ENCODE peak calls at places on chromosomes 3 and 15, in four cellular contexts. One of them, this sample, is unnamed.

GRCh38 chr3:38264779-38265178 is 833 bp upstream of the SLC22A13 start:
- DNase-seq in colonic mucosa: no peak
- DNase-seq in H7: peak
- DNase-seq in astrocyte of the spinal cord: no peak
- DNase-seq in this sample: no peak

GRCh38 chr3:175144368-175144767 is 285.2 kb downstream of the NAALADL2 start:
- DNase-seq in colonic mucosa: no peak
- DNase-seq in H7: no peak
- DNase-seq in astrocyte of the spinal cord: no peak
- DNase-seq in this sample: no peak

GRCh38 chr3:51588724-51589123 is 50.2 kb downstream of the RAD54L2 start:
- DNase-seq in astrocyte of the spinal cord: no peak
- DNase-seq in H7: no peak
- DNase-seq in colonic mucosa: no peak
- DNase-seq in this sample: no peak

GRCh38 chr3:104908761-104909160 is 457.9 kb upstream of the ALCAM start:
- DNase-seq in H7: peak
- DNase-seq in colonic mucosa: no peak
- DNase-seq in astrocyte of the spinal cord: peak
- DNase-seq in this sample: no peak

GRCh38 chr3:141544697-141545096 is 57.9 kb downstream of the RASA2 start:
- DNase-seq in astrocyte of the spinal cord: no peak
- DNase-seq in H7: no peak
- DNase-seq in colonic mucosa: peak
- DNase-seq in this sample: no peak

GRCh38 chr3:87979527-87979926 is 79.3 kb downstream of the CGGBP1 start:
- DNase-seq in colonic mucosa: no peak
- DNase-seq in H7: no peak
- DNase-seq in astrocyte of the spinal cord: no peak
- DNase-seq in this sample: no peak

GRCh38 chr3:12644297-12644937 is 19.5 kb downstream of the RAF1 start:
- DNase-seq in colonic mucosa: no peak
- DNase-seq in H7: no peak
- DNase-seq in astrocyte of the spinal cord: peak
- DNase-seq in this sample: peak

GRCh38 chr3:197841789-197842188 is 50.7 kb downstream of the LRCH3 start:
- DNase-seq in colonic mucosa: no peak
- DNase-seq in H7: no peak
- DNase-seq in astrocyte of the spinal cord: no peak
- DNase-seq in this sample: no peak

GRCh38 chr15:91942676-91943417 is 89.3 kb downstream of the SLCO3A1 start:
- DNase-seq in H7: no peak
- DNase-seq in colonic mucosa: peak
- DNase-seq in astrocyte of the spinal cord: peak
- DNase-seq in this sample: peak

GRCh38 chr15:96093063-96093462 is 237.4 kb upstream of the NR2F2 start:
- DNase-seq in colonic mucosa: no peak
- DNase-seq in H7: no peak
- DNase-seq in astrocyte of the spinal cord: no peak
- DNase-seq in this sample: no peak

GRCh38 chr3:124620600-124621063 is 109.6 kb upstream of the UMPS start:
- DNase-seq in H7: peak
- DNase-seq in astrocyte of the spinal cord: no peak
- DNase-seq in colonic mucosa: peak
- DNase-seq in this sample: no peak

GRCh38 chr3:81173514-81173913 is 587.9 kb downstream of the GBE1 start:
- DNase-seq in colonic mucosa: no peak
- DNase-seq in H7: peak
- DNase-seq in astrocyte of the spinal cord: no peak
- DNase-seq in this sample: no peak

GRCh38 chr3:42728668-42729364 is 26.2 kb upstream of the HHATL start:
- DNase-seq in astrocyte of the spinal cord: no peak
- DNase-seq in H7: no peak
- DNase-seq in colonic mucosa: no peak
- DNase-seq in this sample: no peak

GRCh38 chr3:194330160-194330559 is 21.0 kb downstream of the CPN2 start:
- DNase-seq in H7: peak
- DNase-seq in astrocyte of the spinal cord: no peak
- DNase-seq in colonic mucosa: no peak
- DNase-seq in this sample: no peak

GRCh38 chr3:143699351-143699750 is 148.9 kb downstream of the SLC9A9 start:
- DNase-seq in H7: no peak
- DNase-seq in colonic mucosa: no peak
- DNase-seq in astrocyte of the spinal cord: no peak
- DNase-seq in this sample: no peak

GRCh38 chr3:89113887-89114840 is 6.7 kb downstream of the EPHA3 start:
- DNase-seq in colonic mucosa: peak
- DNase-seq in H7: peak
- DNase-seq in astrocyte of the spinal cord: peak
- DNase-seq in this sample: no peak

GRCh38 chr15:84915011-84915958 is 30.8 kb downstream of the SLC28A1 start:
- DNase-seq in astrocyte of the spinal cord: peak
- DNase-seq in colonic mucosa: peak
- DNase-seq in H7: peak
- DNase-seq in this sample: peak

GRCh38 chr3:39639344-39640236 is 169.8 kb upstream of the MYRIP start:
- DNase-seq in H7: peak
- DNase-seq in colonic mucosa: no peak
- DNase-seq in astrocyte of the spinal cord: peak
- DNase-seq in this sample: peak

GRCh38 chr3:186362988-186363387 is 954 bp upstream of the DGKG start:
- DNase-seq in astrocyte of the spinal cord: no peak
- DNase-seq in colonic mucosa: no peak
- DNase-seq in H7: no peak
- DNase-seq in this sample: no peak

GRCh38 chr15:46293550-46293949 is 658.7 kb downstream of the SQOR start:
- DNase-seq in colonic mucosa: no peak
- DNase-seq in astrocyte of the spinal cord: no peak
- DNase-seq in H7: peak
- DNase-seq in this sample: no peak

GRCh38 chr15:74746389-74746788 is 2.3 kb upstream of the CYP1A2 start:
- DNase-seq in astrocyte of the spinal cord: no peak
- DNase-seq in H7: no peak
- DNase-seq in colonic mucosa: no peak
- DNase-seq in this sample: no peak

GRCh38 chr3:99674086-99674789 is 35.8 kb downstream of the COL8A1 start:
- DNase-seq in colonic mucosa: no peak
- DNase-seq in H7: no peak
- DNase-seq in astrocyte of the spinal cord: peak
- DNase-seq in this sample: peak

GRCh38 chr3:48997714-48998637 is 7.9 kb downstream of the P4HTM start:
- DNase-seq in astrocyte of the spinal cord: no peak
- DNase-seq in H7: peak
- DNase-seq in colonic mucosa: no peak
- DNase-seq in this sample: no peak

GRCh38 chr3:20935791-20936190 is 749.8 kb upstream of the SGO1 start:
- DNase-seq in colonic mucosa: no peak
- DNase-seq in H7: no peak
- DNase-seq in astrocyte of the spinal cord: no peak
- DNase-seq in this sample: no peak

GRCh38 chr3:111761309-111761795 is 97.7 kb upstream of the PHLDB2 start:
- DNase-seq in colonic mucosa: no peak
- DNase-seq in astrocyte of the spinal cord: peak
- DNase-seq in H7: no peak
- DNase-seq in this sample: peak

GRCh38 chr15:60154764-60155163 is 150.7 kb downstream of the FOXB1 start:
- DNase-seq in astrocyte of the spinal cord: no peak
- DNase-seq in colonic mucosa: no peak
- DNase-seq in H7: no peak
- DNase-seq in this sample: no peak

GRCh38 chr3:146646251-146646650 is 41.1 kb upstream of the PLSCR5 start:
- DNase-seq in astrocyte of the spinal cord: no peak
- DNase-seq in H7: no peak
- DNase-seq in colonic mucosa: no peak
- DNase-seq in this sample: no peak

GRCh38 chr3:133238015-133238414 is 161.8 kb upstream of the BFSP2 start:
- DNase-seq in H7: no peak
- DNase-seq in colonic mucosa: no peak
- DNase-seq in astrocyte of the spinal cord: peak
- DNase-seq in this sample: no peak

GRCh38 chr3:102233881-102234280 is 200.9 kb upstream of the ZPLD1 start:
- DNase-seq in H7: no peak
- DNase-seq in colonic mucosa: no peak
- DNase-seq in astrocyte of the spinal cord: no peak
- DNase-seq in this sample: no peak

GRCh38 chr15:95910643-95911212 is 419.8 kb upstream of the NR2F2 start:
- DNase-seq in H7: peak
- DNase-seq in colonic mucosa: no peak
- DNase-seq in astrocyte of the spinal cord: no peak
- DNase-seq in this sample: no peak

GRCh38 chr3:13477946-13478345 is 2.2 kb upstream of the HDAC11 start:
- DNase-seq in astrocyte of the spinal cord: no peak
- DNase-seq in colonic mucosa: no peak
- DNase-seq in H7: peak
- DNase-seq in this sample: no peak

GRCh38 chr3:61810953-61811497 is 249.7 kb downstream of the PTPRG start:
- DNase-seq in colonic mucosa: no peak
- DNase-seq in astrocyte of the spinal cord: no peak
- DNase-seq in H7: no peak
- DNase-seq in this sample: no peak

GRCh38 chr3:108767258-108767657 is 10.0 kb upstream of the RETNLB start:
- DNase-seq in colonic mucosa: no peak
- DNase-seq in H7: no peak
- DNase-seq in astrocyte of the spinal cord: no peak
- DNase-seq in this sample: no peak

GRCh38 chr15:67836477-67836876 is 3.4 kb downstream of the RNU6-1 start:
- DNase-seq in colonic mucosa: peak
- DNase-seq in astrocyte of the spinal cord: peak
- DNase-seq in H7: peak
- DNase-seq in this sample: no peak
- H3K4me3 ChIP-seq in colonic mucosa: no peak
- H3K4me3 ChIP-seq in astrocyte of the spinal cord: no peak
- H3K4me3 ChIP-seq in H7: no peak
- H3K4me3 ChIP-seq in this sample: peak

GRCh38 chr3:155078959-155079794 is 942 bp upstream of the MME start:
- DNase-seq in H7: peak
- DNase-seq in astrocyte of the spinal cord: no peak
- DNase-seq in colonic mucosa: no peak
- DNase-seq in this sample: peak
- H3K4me3 ChIP-seq in H7: peak
- H3K4me3 ChIP-seq in astrocyte of the spinal cord: peak
- H3K4me3 ChIP-seq in colonic mucosa: peak
- H3K4me3 ChIP-seq in this sample: peak

DNA sequence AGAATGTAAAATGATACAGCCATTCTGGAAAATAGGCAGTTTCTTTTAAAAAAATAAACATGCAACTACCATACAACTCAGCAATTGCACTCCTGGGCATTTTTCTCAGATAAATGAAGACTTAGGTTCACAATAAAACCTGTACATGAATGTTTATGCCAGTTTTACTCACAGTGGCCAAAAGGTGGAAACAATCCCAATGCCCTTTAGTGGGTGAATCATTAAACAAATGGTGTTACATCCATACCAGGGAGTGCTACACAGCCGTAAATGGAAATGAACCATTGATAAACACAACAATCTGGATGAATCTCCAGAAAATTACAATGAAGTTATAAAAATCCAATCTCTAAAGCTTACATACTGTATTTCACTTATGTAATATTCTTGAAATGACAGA is 140.3 kb downstream of the ADAMTSL3 start:
- DNase-seq in astrocyte of the spinal cord: no peak
- DNase-seq in H7: no peak
- DNase-seq in colonic mucosa: no peak
- DNase-seq in this sample: no peak
- H3K4me3 ChIP-seq in astrocyte of the spinal cord: no peak
- H3K4me3 ChIP-seq in H7: no peak
- H3K4me3 ChIP-seq in colonic mucosa: no peak
- H3K4me3 ChIP-seq in this sample: no peak

DNA sequence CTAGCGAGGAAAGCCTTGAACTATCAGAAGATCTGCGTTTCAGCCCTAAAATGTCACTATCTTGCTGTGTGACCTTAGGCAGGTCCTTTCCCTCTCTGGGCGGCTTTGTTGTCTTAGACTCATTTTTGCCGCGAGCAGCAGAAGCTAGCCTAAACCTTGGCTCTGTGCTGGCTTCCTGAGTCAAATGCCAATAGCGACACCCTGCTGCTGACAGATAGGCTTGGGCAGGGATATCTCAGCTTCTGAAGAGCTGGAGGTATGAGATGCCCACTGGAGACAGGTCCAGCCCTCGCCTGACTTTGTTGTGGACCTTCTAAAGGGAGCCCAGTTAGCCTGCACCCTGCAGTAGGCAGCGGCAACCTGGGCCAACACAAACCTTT is 1.3 kb downstream of the ADAMTSL3 start:
- DNase-seq in colonic mucosa: no peak
- DNase-seq in astrocyte of the spinal cord: no peak
- DNase-seq in H7: no peak
- DNase-seq in this sample: no peak
- H3K4me3 ChIP-seq in colonic mucosa: no peak
- H3K4me3 ChIP-seq in astrocyte of the spinal cord: no peak
- H3K4me3 ChIP-seq in H7: no peak
- H3K4me3 ChIP-seq in this sample: no peak

DNA sequence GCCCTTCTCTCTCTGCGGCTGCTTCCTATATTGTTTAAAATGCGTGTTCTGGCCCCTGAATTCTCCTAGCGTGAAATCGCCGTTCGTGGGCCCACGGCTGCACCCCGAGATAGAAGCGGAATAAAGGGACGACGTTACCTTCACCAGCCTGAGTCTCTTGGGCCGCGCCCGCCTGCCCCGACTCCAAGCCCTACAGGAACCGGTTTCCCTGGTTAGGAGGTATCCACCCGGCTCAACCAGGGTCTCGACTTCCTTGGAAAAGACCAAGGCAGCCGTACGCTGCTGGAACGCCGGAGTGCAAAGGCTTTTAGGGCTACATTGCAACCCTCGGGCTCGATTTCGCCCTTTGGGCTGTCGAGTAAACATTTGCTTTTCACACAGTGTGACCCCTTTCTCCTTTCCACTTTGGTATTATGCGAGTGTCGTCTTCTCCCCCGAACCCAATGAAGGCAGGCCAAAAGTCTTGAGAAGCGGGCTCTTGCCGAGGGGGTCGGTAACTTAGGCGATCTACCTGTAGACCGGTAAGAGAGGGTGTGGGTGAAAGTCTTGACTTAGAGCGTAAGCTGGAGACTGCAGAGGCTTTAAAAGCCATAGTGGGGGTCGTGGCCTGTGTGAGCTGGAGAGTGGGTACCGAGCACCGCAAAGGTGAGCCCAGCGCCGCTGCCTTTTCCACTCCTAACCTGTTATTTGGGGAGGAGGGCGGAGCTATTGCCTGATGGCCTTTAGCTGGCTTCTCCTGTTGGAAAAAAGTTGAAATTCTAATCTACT is 2.0 kb downstream of the TRIM71 start:
- DNase-seq in astrocyte of the spinal cord: no peak
- DNase-seq in H7: peak
- DNase-seq in colonic mucosa: no peak
- DNase-seq in this sample: no peak
- H3K4me3 ChIP-seq in astrocyte of the spinal cord: no peak
- H3K4me3 ChIP-seq in H7: peak
- H3K4me3 ChIP-seq in colonic mucosa: no peak
- H3K4me3 ChIP-seq in this sample: no peak

GRCh38 chr3:126067959-126068358 is 16.0 kb downstream of the SLC41A3 start:
- DNase-seq in colonic mucosa: no peak
- DNase-seq in astrocyte of the spinal cord: no peak
- DNase-seq in H7: peak
- DNase-seq in this sample: no peak
- H3K4me3 ChIP-seq in colonic mucosa: no peak
- H3K4me3 ChIP-seq in astrocyte of the spinal cord: no peak
- H3K4me3 ChIP-seq in H7: no peak
- H3K4me3 ChIP-seq in this sample: no peak

This sample was measured in skeletal muscle cell.